ENCODE peak calls at places on chromosomes 11 and 22, in four cellular contexts. Z, B, Q and S are unnamed samples.
A peak's percentile ranks its signal among the peaks of the same experiment; 100 is the strongest.

GRCh38 chr11:70078796-70079616 is 889 bp downstream of the ANO1 start:
- DNase-seq in Z (no peak), Q (no peak), B (no peak), S (peak; percentile 86)

GRCh38 chr11:81959341-81959740 is 774.3 kb downstream of the FAM181B start:
- DNase-seq in Q (no peak), Z (peak; percentile 71), B (no peak), S (no peak)

GRCh38 chr22:30309981-30310672 is 16.6 kb downstream of the TBC1D10A start:
- DNase-seq in B (no peak), Q (peak; percentile 58), Z (no peak), S (no peak)

GRCh38 chr22:37544955-37545702 is 15.2 kb upstream of the CDC42EP1 start:
- DNase-seq in Q (peak; percentile 76), B (no peak), Z (peak; percentile 66), S (no peak)

GRCh38 chr11:78802058-78802633 is 227.5 kb upstream of the NARS2 start:
- DNase-seq in Q (no peak), Z (peak; percentile 76), B (no peak), S (no peak)

GRCh38 chr11:97856666-97857065 is 1164.1 kb upstream of the CNTN5 start:
- DNase-seq in Z (no peak), B (no peak), Q (no peak), S (no peak)

GRCh38 chr11:77107950-77108349 is 5.3 kb downstream of the OMP start:
- DNase-seq in Q (no peak), B (no peak), Z (no peak), S (no peak)

GRCh38 chr11:28808771-28809170 is 700.6 kb downstream of the METTL15 start:
- DNase-seq in Q (no peak), B (no peak), Z (no peak), S (no peak)

GRCh38 chr11:64793271-64794160 is 9.5 kb downstream of the MAP4K2 start:
- DNase-seq in Q (no peak), B (no peak), Z (no peak), S (peak; percentile 73)

GRCh38 chr11:65133724-65134123 is 595 bp downstream of the SYVN1 start:
- DNase-seq in B (no peak), Z (no peak), Q (no peak), S (no peak)

GRCh38 chr11:7528514-7529049 is 14.8 kb downstream of the PPFIBP2 start:
- DNase-seq in Q (no peak), B (no peak), Z (no peak), S (no peak)

GRCh38 chr11:113376156-113376555 is 11.4 kb upstream of the ANKK1 start:
- DNase-seq in Q (no peak), Z (peak; percentile 44), B (no peak), S (no peak)

GRCh38 chr11:44632466-44633123 is 67.1 kb downstream of the CD82 start:
- DNase-seq in Z (peak; percentile 53), B (no peak), Q (peak; percentile 55), S (peak; percentile 65)
- TF ChIP-seq CTCF in Z (peak; percentile 56), B (no peak), Q (peak; percentile 52), S (peak; percentile 63)

GRCh38 chr11:46916669-46917108 is 1.7 kb downstream of the LRP4 start:
- DNase-seq in B (no peak), Z (peak; percentile 87), Q (peak; percentile 60), S (no peak)
- TF ChIP-seq CTCF in B (no peak), Z (peak; percentile 40), Q (no peak), S (peak; percentile 72)

DNA sequence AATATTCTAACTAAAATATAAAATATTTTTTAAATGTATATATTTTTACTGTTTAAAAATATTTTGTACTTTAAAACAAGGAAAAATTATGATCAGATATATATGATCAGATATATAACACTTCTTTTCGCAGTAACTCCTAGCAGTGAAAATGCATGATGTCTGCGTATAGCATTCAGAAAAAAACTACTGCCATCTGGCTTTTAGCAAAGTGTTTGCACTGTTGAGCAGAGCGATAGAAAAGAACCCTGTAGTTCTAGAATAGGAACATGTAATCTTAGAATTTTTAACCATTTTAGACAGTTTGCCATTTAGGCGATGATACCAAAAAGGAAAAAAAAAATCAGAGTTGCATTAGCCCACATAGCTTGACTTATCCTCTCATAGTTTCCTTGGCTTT is 370.4 kb upstream of the ANO3 start:
- DNase-seq in Q (no peak), B (no peak), Z (no peak), S (no peak)
- TF ChIP-seq CTCF in Q (no peak), B (no peak), Z (no peak), S (peak; percentile 40)

GRCh38 chr11:87037450-87038234 is at the start of gene TMEM135:
- DNase-seq in B (peak; percentile 65), Z (peak; percentile 97), Q (peak; percentile 97), S (peak; percentile 94)

GRCh38 chr11:87035976-87036583 is 1.7 kb upstream of the TMEM135 start:
- DNase-seq in Q (no peak), Z (no peak), B (no peak), S (no peak)

GRCh38 chr11:87036756-87037449 is 831 bp upstream of the TMEM135 start:
- DNase-seq in B (no peak), Z (no peak), Q (peak; percentile 19), S (no peak)

GRCh38 chr11:87038235-87038960 is 664 bp downstream of the TMEM135 start:
- DNase-seq in B (no peak), Z (no peak), Q (peak; percentile 20), S (no peak)

DNA sequence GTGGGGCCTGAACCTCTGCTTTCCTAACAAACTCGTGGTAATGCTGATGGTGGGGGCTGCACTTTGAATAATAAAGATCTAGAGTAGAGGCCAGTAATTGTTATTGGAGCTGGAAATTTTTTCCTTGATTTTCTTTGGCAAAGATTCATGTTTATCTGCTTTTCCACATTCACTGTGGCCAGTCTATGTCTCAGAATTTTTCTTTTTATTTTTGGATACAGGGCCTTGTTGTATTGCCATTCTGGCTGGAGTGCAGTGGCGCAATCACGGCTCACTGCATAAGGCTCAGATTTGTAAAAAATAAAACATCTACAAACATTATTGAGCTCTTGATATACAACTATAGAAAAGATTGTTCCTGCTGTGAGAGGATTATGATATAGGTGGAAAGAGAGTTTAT is 1.6 kb downstream of the TMEM135 start:
- DNase-seq in Q (no peak), Z (no peak), B (no peak), S (no peak)
- TF ChIP-seq CTCF in Q (no peak), Z (no peak), B (no peak), S (no peak)